ENCODE peak calls at places on chromosomes 11 and 22, in six cellular contexts. G, D, F, U, P and R are unnamed samples.

GRCh38 chr11:75254326-75254725 is 13.8 kb downstream of the TPBGL start:
- DNase-seq in U (no peak), P (no peak), G (no peak), F (no peak), D (no peak), R (no peak)

GRCh38 chr22:26811717-26811992 is 154.3 kb downstream of the MIAT start:
- DNase-seq in G (no peak), U (no peak), D (no peak), P (no peak), F (no peak), R (no peak)

GRCh38 chr11:35111171-35112055 is 27.6 kb upstream of the CD44 start:
- DNase-seq in D (peak), U (no peak), G (no peak), F (peak), P (no peak), R (no peak)

GRCh38 chr11:43920598-43921419 is 21.6 kb upstream of the C11orf96 start:
- DNase-seq in F (peak), U (no peak), P (peak), G (no peak), D (peak), R (no peak)

GRCh38 chr11:2376751-2377451 is at the start of gene CD81:
- DNase-seq in G (peak), D (no peak), F (peak), P (no peak), U (peak), R (peak)

GRCh38 chr11:102604875-102605274 is 20.3 kb downstream of the MMP20 start:
- DNase-seq in P (no peak), U (no peak), G (no peak), D (no peak), F (no peak), R (no peak)

GRCh38 chr22:29477919-29478318 is 2.1 kb upstream of the NEFH start:
- DNase-seq in D (no peak), P (no peak), U (peak), F (no peak), G (no peak), R (no peak)

GRCh38 chr11:113504071-113504470 is 28.9 kb upstream of the DRD2 start:
- DNase-seq in D (no peak), F (no peak), P (no peak), U (no peak), G (no peak), R (no peak)

GRCh38 chr11:1628506-1629325 is 859 bp upstream of the KRTAP5-5 start:
- DNase-seq in P (no peak), F (peak), D (no peak), U (peak), G (peak), R (peak)

GRCh38 chr22:39238966-39239510 is 5.7 kb downstream of the PDGFB start:
- DNase-seq in G (no peak), F (no peak), U (peak), P (no peak), D (no peak), R (no peak)

GRCh38 chr11:68354181-68354872 is 41.9 kb downstream of the LRP5 start:
- DNase-seq in U (no peak), G (peak), D (peak), F (peak), P (peak), R (no peak)

GRCh38 chr11:47854667-47855066 is 6.5 kb upstream of the NUP160 start:
- DNase-seq in D (no peak), P (no peak), F (no peak), U (no peak), G (no peak), R (no peak)

GRCh38 chr11:125519865-125520834 is 24.1 kb upstream of the FEZ1 start:
- DNase-seq in D (no peak), G (no peak), F (no peak), P (no peak), U (no peak), R (no peak)

GRCh38 chr11:61580292-61580888 is 486 bp downstream of the SYT7 start:
- DNase-seq in P (no peak), D (no peak), U (no peak), F (no peak), G (no peak), R (no peak)

GRCh38 chr22:44088976-44089570 is 65.0 kb downstream of the PARVB start:
- DNase-seq in P (no peak), D (peak), G (peak), U (no peak), F (no peak), R (no peak)

GRCh38 chr11:94151311-94151710 is 22.7 kb downstream of the PANX1 start:
- DNase-seq in D (no peak), G (no peak), P (no peak), F (no peak), U (no peak), R (no peak)

GRCh38 chr11:94151903-94152677 is 23.4 kb downstream of the PANX1 start:
- DNase-seq in U (peak), F (peak), D (peak), P (peak), G (no peak), R (no peak)

GRCh38 chr11:94154095-94154856 is 25.6 kb downstream of the PANX1 start:
- DNase-seq in G (no peak), D (no peak), F (no peak), P (no peak), U (no peak), R (no peak)

GRCh38 chr11:94153320-94153719 is 24.7 kb downstream of the PANX1 start:
- DNase-seq in F (no peak), D (no peak), P (no peak), U (no peak), G (no peak), R (no peak)

DNA sequence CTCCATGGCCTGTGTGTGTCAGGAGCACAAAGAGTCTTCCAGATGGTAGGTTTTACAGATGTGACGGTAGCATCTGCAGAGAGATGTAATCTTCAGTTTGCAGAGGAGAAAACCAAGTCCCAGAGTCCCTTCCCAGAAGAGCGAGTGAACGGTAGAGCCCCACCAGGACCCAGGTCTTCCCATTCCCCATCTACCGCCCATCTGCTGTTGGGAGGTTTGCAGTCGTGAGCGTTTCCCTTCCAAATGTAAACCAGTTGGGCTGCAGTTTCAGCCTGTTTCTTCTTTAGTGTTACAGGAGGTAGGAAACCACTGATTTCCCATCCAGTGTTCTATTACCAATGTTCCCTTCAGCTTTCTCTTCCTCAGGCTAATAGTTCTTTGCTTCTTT is 24.0 kb downstream of the PANX1 start:
- DNase-seq in U (no peak), P (no peak), D (no peak), F (no peak), G (no peak), R (no peak)
- H3K27ac ChIP-seq in U (no peak), P (peak), D (peak), F (no peak), G (no peak), R (no peak)

DNA sequence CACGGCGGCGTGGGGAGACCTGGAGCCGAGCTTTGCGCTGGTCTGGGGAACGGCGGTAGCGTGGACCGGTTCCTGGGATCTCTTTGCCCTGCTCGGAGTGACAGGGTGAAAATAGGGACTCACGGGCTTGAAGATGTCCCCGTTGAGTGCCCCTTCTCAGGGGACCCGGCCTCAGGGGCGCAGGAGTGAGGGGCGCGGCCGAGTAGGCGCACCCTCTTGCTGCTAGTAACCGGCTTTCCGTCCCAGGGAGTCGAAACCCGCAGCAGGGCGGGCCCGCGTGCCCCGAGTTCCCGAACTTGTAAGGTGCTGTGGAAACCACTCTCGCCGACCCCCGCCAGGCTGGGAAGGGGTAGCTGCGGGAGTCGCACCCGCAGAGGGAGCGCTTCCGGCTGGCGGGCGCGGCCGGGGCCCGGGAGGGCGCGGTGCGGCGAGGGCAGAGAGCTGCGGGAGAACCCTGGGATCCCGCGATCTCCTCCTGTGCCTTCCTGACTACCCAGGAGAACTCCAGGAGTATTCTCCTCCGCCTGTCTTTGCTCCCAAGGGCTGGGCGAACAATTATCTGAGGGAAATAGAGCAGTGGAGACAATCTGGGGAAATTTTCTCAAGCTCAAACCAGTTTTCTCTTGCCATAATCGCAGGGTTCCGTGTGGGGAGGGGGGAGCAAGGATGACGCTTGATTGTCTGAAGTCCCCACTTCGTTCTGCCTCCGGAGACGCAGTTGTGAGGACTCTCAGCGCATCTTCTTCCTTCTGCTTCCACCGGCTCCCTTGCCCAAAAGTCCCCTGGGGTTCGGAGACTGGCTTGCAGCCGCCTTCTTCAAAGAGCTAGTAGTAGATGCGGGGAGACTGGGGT is 673 bp downstream of the NELL1 start:
- DNase-seq in P (no peak), D (no peak), G (no peak), F (peak), U (peak), R (peak)
- H3K4me3 ChIP-seq in P (peak), D (no peak), G (no peak), F (peak), U (peak), R (peak)

DNA sequence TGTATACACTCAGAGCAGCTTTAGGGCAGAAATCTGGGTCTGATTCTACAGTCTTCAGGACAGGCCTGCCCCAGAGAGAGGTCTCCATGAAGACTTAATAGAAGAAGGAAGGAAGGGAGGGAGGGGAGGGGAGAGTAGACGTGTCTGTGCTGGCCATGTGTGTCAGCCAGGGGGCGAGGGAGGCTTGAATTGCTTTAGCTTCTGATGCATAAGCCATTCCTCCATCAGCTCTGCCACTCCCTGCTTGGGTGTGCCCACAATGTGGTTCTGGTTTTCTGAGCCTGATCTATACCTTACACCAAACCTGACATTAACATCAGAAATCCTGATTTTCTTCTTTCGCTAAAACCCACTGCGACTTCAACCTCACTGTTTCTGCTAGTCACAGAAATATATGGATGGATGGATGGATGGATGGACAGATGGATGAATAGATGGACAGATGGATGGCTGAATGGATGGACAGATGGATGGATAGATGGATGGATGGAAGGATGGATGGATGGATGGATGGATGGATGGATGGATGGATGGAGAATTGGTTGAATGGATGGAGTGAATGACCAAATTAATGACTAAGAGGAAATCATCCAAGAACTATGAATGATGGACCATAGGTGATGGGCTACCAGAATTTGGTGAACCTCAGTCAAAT is 56.5 kb upstream of the PRDM11 start:
- DNase-seq in G (no peak), D (peak), F (peak), P (no peak), U (no peak), R (peak)
- TF ChIP-seq CTCF in G (peak), D (peak), F (peak), P (no peak), U (no peak), R (peak)

DNA sequence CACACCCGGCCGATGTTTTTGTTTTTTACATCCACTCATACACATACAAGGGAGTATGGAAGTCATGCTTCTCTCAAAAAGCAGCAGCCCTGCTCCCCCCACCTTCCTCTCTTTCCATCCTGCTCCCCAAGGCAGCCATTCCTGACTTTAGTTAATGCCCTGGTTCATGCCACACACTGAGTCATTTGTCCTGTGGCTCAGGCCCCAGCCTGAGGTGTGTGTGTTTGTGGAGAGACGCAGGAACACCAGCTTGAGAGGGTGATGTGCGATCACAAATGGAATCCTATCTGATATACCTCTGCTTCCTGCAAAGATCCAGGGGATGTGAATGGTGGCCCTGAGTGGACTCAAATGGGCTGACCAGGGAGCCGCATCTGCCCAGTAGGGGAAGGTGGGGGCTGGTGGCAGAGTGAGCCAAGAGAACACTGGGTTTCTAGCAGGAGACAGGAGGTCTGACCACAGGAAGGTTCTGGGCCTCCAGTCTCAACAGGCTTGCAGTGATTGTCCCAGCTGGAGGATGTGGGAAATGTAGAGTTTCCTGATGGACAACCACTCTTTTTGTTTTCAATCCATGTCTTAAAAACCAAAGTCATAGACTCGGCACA is 86.7 kb downstream of the OSBP2 start:
- DNase-seq in D (no peak), U (no peak), F (no peak), P (no peak), G (no peak), R (no peak)
- H3K27ac ChIP-seq in D (no peak), U (no peak), F (no peak), P (no peak), G (no peak), R (no peak)

GRCh38 chr22:34858026-34858425 is 207.9 kb upstream of the ISX start:
- DNase-seq in F (no peak), D (no peak), G (no peak), U (no peak), P (no peak), R (no peak)
- H3K4me3 ChIP-seq in F (no peak), D (no peak), G (no peak), U (no peak), P (no peak), R (no peak)

DNA sequence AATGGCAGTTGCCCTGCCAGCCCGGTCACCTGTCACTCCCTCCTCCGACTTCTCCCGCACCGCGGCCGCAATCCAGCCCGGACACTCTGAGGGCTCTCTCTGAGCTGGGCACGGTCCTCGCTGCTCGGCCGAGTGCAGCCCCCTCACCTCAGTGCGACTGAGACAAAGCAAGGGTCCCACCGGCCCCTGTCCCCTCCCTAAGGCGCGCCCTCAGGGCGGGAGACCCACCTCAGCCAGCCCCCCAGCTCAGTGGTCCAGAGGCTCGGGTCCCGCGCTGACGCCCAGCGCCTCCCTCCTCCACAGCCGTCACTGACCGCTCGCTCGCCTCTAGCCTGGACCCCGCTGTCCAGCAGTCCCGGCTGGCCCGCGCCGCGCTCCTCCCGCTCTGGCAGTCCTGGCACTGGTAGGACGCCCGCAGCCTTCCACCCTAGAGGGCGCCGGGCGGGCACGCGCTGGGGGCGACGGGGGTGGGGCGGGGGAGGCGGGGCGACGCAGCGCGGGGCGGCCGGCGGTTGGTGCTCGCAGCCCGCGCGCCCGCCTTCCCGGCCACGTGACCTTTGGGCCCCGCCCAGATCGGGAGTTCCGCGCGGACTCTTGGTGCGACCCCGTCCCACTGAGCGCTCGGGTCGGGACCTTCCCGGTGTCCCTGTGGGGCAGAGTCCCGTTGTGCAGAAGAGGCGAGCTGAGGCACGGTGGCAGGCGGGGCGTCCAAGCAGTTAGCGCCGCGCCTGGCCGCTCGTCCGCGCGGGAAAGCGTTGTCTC is 7.9 kb upstream of the L3MBTL2 start:
- DNase-seq in D (peak), F (peak), G (peak), P (no peak), U (peak), R (peak)
- TF ChIP-seq CTCF in D (peak), F (peak), G (no peak), P (no peak), U (no peak), R (no peak)